ENCODE peak calls at places on chromosomes 3 and 15, in eight cellular contexts. One of them, this sample, is unnamed.

GRCh38 chr3:151434151-151434890 is 26.5 kb downstream of the IGSF10 start:
- DNase-seq in esophagus squamous epithelium: no peak
- DNase-seq in cerebellum: no peak
- DNase-seq in Daoy: peak
- DNase-seq in activated CD4-positive, CD25-positive, alpha-beta regulatory T cell treated with anti-CD3 and anti-CD28 coated beads, Interleukin-2, amount 50 U/mL, for 16 hours: no peak
- DNase-seq in activated T-helper 1 cell treated with anti-CD3 and anti-CD28 coated beads, Interleukin-2, amount 50 U/mL, for 16 hours: no peak
- DNase-seq in H54: peak
- DNase-seq in transverse colon: no peak
- DNase-seq in this sample: no peak

GRCh38 chr3:167876603-167877325 is 141.2 kb downstream of the SERPINI1 start:
- DNase-seq in Daoy: peak
- DNase-seq in H54: no peak
- DNase-seq in cerebellum: no peak
- DNase-seq in activated T-helper 1 cell treated with anti-CD3 and anti-CD28 coated beads, Interleukin-2, amount 50 U/mL, for 16 hours: no peak
- DNase-seq in activated CD4-positive, CD25-positive, alpha-beta regulatory T cell treated with anti-CD3 and anti-CD28 coated beads, Interleukin-2, amount 50 U/mL, for 16 hours: no peak
- DNase-seq in esophagus squamous epithelium: no peak
- DNase-seq in transverse colon: no peak
- DNase-seq in this sample: no peak

GRCh38 chr3:31422237-31422636 is 110.5 kb upstream of the STT3B start:
- DNase-seq in H54: no peak
- DNase-seq in esophagus squamous epithelium: no peak
- DNase-seq in activated T-helper 1 cell treated with anti-CD3 and anti-CD28 coated beads, Interleukin-2, amount 50 U/mL, for 16 hours: no peak
- DNase-seq in cerebellum: no peak
- DNase-seq in activated CD4-positive, CD25-positive, alpha-beta regulatory T cell treated with anti-CD3 and anti-CD28 coated beads, Interleukin-2, amount 50 U/mL, for 16 hours: no peak
- DNase-seq in transverse colon: no peak
- DNase-seq in Daoy: no peak
- DNase-seq in this sample: no peak

GRCh38 chr15:56821721-56822425 is 88.6 kb upstream of the ZNF280D start:
- DNase-seq in activated T-helper 1 cell treated with anti-CD3 and anti-CD28 coated beads, Interleukin-2, amount 50 U/mL, for 16 hours: peak
- DNase-seq in cerebellum: peak
- DNase-seq in Daoy: peak
- DNase-seq in transverse colon: peak
- DNase-seq in esophagus squamous epithelium: no peak
- DNase-seq in activated CD4-positive, CD25-positive, alpha-beta regulatory T cell treated with anti-CD3 and anti-CD28 coated beads, Interleukin-2, amount 50 U/mL, for 16 hours: no peak
- DNase-seq in H54: no peak
- DNase-seq in this sample: peak

GRCh38 chr3:162507397-162507796 is 1010.8 kb downstream of the OTOL1 start:
- DNase-seq in H54: no peak
- DNase-seq in transverse colon: no peak
- DNase-seq in activated CD4-positive, CD25-positive, alpha-beta regulatory T cell treated with anti-CD3 and anti-CD28 coated beads, Interleukin-2, amount 50 U/mL, for 16 hours: no peak
- DNase-seq in cerebellum: no peak
- DNase-seq in esophagus squamous epithelium: no peak
- DNase-seq in activated T-helper 1 cell treated with anti-CD3 and anti-CD28 coated beads, Interleukin-2, amount 50 U/mL, for 16 hours: no peak
- DNase-seq in Daoy: no peak
- DNase-seq in this sample: no peak

GRCh38 chr3:143127801-143128200 is 8.2 kb downstream of the CHST2 start:
- DNase-seq in activated T-helper 1 cell treated with anti-CD3 and anti-CD28 coated beads, Interleukin-2, amount 50 U/mL, for 16 hours: no peak
- DNase-seq in activated CD4-positive, CD25-positive, alpha-beta regulatory T cell treated with anti-CD3 and anti-CD28 coated beads, Interleukin-2, amount 50 U/mL, for 16 hours: no peak
- DNase-seq in transverse colon: no peak
- DNase-seq in esophagus squamous epithelium: no peak
- DNase-seq in Daoy: no peak
- DNase-seq in cerebellum: no peak
- DNase-seq in H54: no peak
- DNase-seq in this sample: no peak

GRCh38 chr3:32293908-32294307 is 55.4 kb downstream of the CMTM8 start:
- DNase-seq in activated CD4-positive, CD25-positive, alpha-beta regulatory T cell treated with anti-CD3 and anti-CD28 coated beads, Interleukin-2, amount 50 U/mL, for 16 hours: no peak
- DNase-seq in H54: no peak
- DNase-seq in activated T-helper 1 cell treated with anti-CD3 and anti-CD28 coated beads, Interleukin-2, amount 50 U/mL, for 16 hours: no peak
- DNase-seq in Daoy: no peak
- DNase-seq in esophagus squamous epithelium: no peak
- DNase-seq in cerebellum: no peak
- DNase-seq in transverse colon: no peak
- DNase-seq in this sample: no peak

GRCh38 chr3:144073698-144074097 is 102.1 kb downstream of the DIPK2A start:
- DNase-seq in H54: no peak
- DNase-seq in activated T-helper 1 cell treated with anti-CD3 and anti-CD28 coated beads, Interleukin-2, amount 50 U/mL, for 16 hours: no peak
- DNase-seq in transverse colon: no peak
- DNase-seq in activated CD4-positive, CD25-positive, alpha-beta regulatory T cell treated with anti-CD3 and anti-CD28 coated beads, Interleukin-2, amount 50 U/mL, for 16 hours: no peak
- DNase-seq in cerebellum: no peak
- DNase-seq in Daoy: no peak
- DNase-seq in esophagus squamous epithelium: no peak
- DNase-seq in this sample: no peak

GRCh38 chr3:115227461-115227860 is 80.4 kb upstream of the ZBTB20 start:
- DNase-seq in Daoy: no peak
- DNase-seq in transverse colon: no peak
- DNase-seq in H54: no peak
- DNase-seq in cerebellum: no peak
- DNase-seq in esophagus squamous epithelium: no peak
- DNase-seq in activated CD4-positive, CD25-positive, alpha-beta regulatory T cell treated with anti-CD3 and anti-CD28 coated beads, Interleukin-2, amount 50 U/mL, for 16 hours: no peak
- DNase-seq in activated T-helper 1 cell treated with anti-CD3 and anti-CD28 coated beads, Interleukin-2, amount 50 U/mL, for 16 hours: no peak
- DNase-seq in this sample: no peak

GRCh38 chr3:194308635-194309213 is 42.4 kb downstream of the CPN2 start:
- DNase-seq in activated CD4-positive, CD25-positive, alpha-beta regulatory T cell treated with anti-CD3 and anti-CD28 coated beads, Interleukin-2, amount 50 U/mL, for 16 hours: no peak
- DNase-seq in activated T-helper 1 cell treated with anti-CD3 and anti-CD28 coated beads, Interleukin-2, amount 50 U/mL, for 16 hours: no peak
- DNase-seq in Daoy: no peak
- DNase-seq in H54: no peak
- DNase-seq in cerebellum: no peak
- DNase-seq in esophagus squamous epithelium: no peak
- DNase-seq in transverse colon: no peak
- DNase-seq in this sample: no peak

GRCh38 chr3:183178833-183179549 is 16.5 kb upstream of the LAMP3 start:
- DNase-seq in transverse colon: peak
- DNase-seq in H54: peak
- DNase-seq in cerebellum: peak
- DNase-seq in activated T-helper 1 cell treated with anti-CD3 and anti-CD28 coated beads, Interleukin-2, amount 50 U/mL, for 16 hours: peak
- DNase-seq in activated CD4-positive, CD25-positive, alpha-beta regulatory T cell treated with anti-CD3 and anti-CD28 coated beads, Interleukin-2, amount 50 U/mL, for 16 hours: no peak
- DNase-seq in esophagus squamous epithelium: no peak
- DNase-seq in Daoy: peak
- DNase-seq in this sample: no peak